ENCODE peak calls at places on chromosome 5, in four cellular contexts. One of them, this sample, is unnamed.

GRCh38 chr5:167513383-167513782 is 778.1 kb upstream of the WWC1 start:
- DNase-seq in body of pancreas: no peak
- DNase-seq in NCI-H1694 treated with DMSO at 0.1 percent for 48 hours: no peak
- DNase-seq in activated naive CD8-positive, alpha-beta T cell treated with anti-CD3 and anti-CD28 coated beads, Interleukin-2, amount 50 U/mL, for 24 hours: no peak
- DNase-seq in this sample: no peak

GRCh38 chr5:160173-160510 is 31.2 kb upstream of the LRRC14B start:
- DNase-seq in body of pancreas: no peak
- DNase-seq in NCI-H1694 treated with DMSO at 0.1 percent for 48 hours: no peak
- DNase-seq in activated naive CD8-positive, alpha-beta T cell treated with anti-CD3 and anti-CD28 coated beads, Interleukin-2, amount 50 U/mL, for 24 hours: no peak
- DNase-seq in this sample: peak

GRCh38 chr5:112338681-112339337 is 80.3 kb downstream of the EPB41L4A start:
- DNase-seq in body of pancreas: no peak
- DNase-seq in NCI-H1694 treated with DMSO at 0.1 percent for 48 hours: no peak
- DNase-seq in activated naive CD8-positive, alpha-beta T cell treated with anti-CD3 and anti-CD28 coated beads, Interleukin-2, amount 50 U/mL, for 24 hours: no peak
- DNase-seq in this sample: no peak

GRCh38 chr5:61048534-61048933 is 103.5 kb downstream of the NDUFAF2 start:
- DNase-seq in body of pancreas: no peak
- DNase-seq in NCI-H1694 treated with DMSO at 0.1 percent for 48 hours: no peak
- DNase-seq in activated naive CD8-positive, alpha-beta T cell treated with anti-CD3 and anti-CD28 coated beads, Interleukin-2, amount 50 U/mL, for 24 hours: no peak
- DNase-seq in this sample: no peak

GRCh38 chr5:169029661-169030274 is 271.2 kb downstream of the SLIT3 start:
- DNase-seq in body of pancreas: no peak
- DNase-seq in NCI-H1694 treated with DMSO at 0.1 percent for 48 hours: no peak
- DNase-seq in activated naive CD8-positive, alpha-beta T cell treated with anti-CD3 and anti-CD28 coated beads, Interleukin-2, amount 50 U/mL, for 24 hours: no peak
- DNase-seq in this sample: no peak

GRCh38 chr5:33238826-33239670 is 201.7 kb upstream of the TARS1 start:
- DNase-seq in body of pancreas: no peak
- DNase-seq in NCI-H1694 treated with DMSO at 0.1 percent for 48 hours: no peak
- DNase-seq in activated naive CD8-positive, alpha-beta T cell treated with anti-CD3 and anti-CD28 coated beads, Interleukin-2, amount 50 U/mL, for 24 hours: no peak
- DNase-seq in this sample: no peak

GRCh38 chr5:133381571-133382365 is 230.6 kb downstream of the FSTL4 start:
- DNase-seq in body of pancreas: no peak
- DNase-seq in NCI-H1694 treated with DMSO at 0.1 percent for 48 hours: no peak
- DNase-seq in activated naive CD8-positive, alpha-beta T cell treated with anti-CD3 and anti-CD28 coated beads, Interleukin-2, amount 50 U/mL, for 24 hours: no peak
- DNase-seq in this sample: no peak

GRCh38 chr5:53355316-53355715 is 125.1 kb upstream of the FST start:
- DNase-seq in body of pancreas: no peak
- DNase-seq in NCI-H1694 treated with DMSO at 0.1 percent for 48 hours: no peak
- DNase-seq in activated naive CD8-positive, alpha-beta T cell treated with anti-CD3 and anti-CD28 coated beads, Interleukin-2, amount 50 U/mL, for 24 hours: no peak
- DNase-seq in this sample: no peak

GRCh38 chr5:154937718-154938466 is at the start of gene GEMIN5:
- DNase-seq in body of pancreas: peak
- DNase-seq in NCI-H1694 treated with DMSO at 0.1 percent for 48 hours: peak
- DNase-seq in activated naive CD8-positive, alpha-beta T cell treated with anti-CD3 and anti-CD28 coated beads, Interleukin-2, amount 50 U/mL, for 24 hours: peak
- DNase-seq in this sample: peak

GRCh38 chr5:58335518-58335917 is 124.4 kb downstream of the PLK2 start:
- DNase-seq in body of pancreas: no peak
- DNase-seq in NCI-H1694 treated with DMSO at 0.1 percent for 48 hours: no peak
- DNase-seq in activated naive CD8-positive, alpha-beta T cell treated with anti-CD3 and anti-CD28 coated beads, Interleukin-2, amount 50 U/mL, for 24 hours: no peak
- DNase-seq in this sample: no peak

GRCh38 chr5:128667751-128668150 is 129.7 kb upstream of the FBN2 start:
- DNase-seq in body of pancreas: no peak
- DNase-seq in NCI-H1694 treated with DMSO at 0.1 percent for 48 hours: no peak
- DNase-seq in activated naive CD8-positive, alpha-beta T cell treated with anti-CD3 and anti-CD28 coated beads, Interleukin-2, amount 50 U/mL, for 24 hours: no peak
- DNase-seq in this sample: no peak

GRCh38 chr5:90983748-90984147 is 399.4 kb downstream of the ARRDC3 start:
- DNase-seq in body of pancreas: no peak
- DNase-seq in NCI-H1694 treated with DMSO at 0.1 percent for 48 hours: no peak
- DNase-seq in activated naive CD8-positive, alpha-beta T cell treated with anti-CD3 and anti-CD28 coated beads, Interleukin-2, amount 50 U/mL, for 24 hours: no peak
- DNase-seq in this sample: no peak

GRCh38 chr5:66443462-66444130 is 152.6 kb upstream of the MAST4 start:
- DNase-seq in body of pancreas: no peak
- DNase-seq in NCI-H1694 treated with DMSO at 0.1 percent for 48 hours: no peak
- DNase-seq in activated naive CD8-positive, alpha-beta T cell treated with anti-CD3 and anti-CD28 coated beads, Interleukin-2, amount 50 U/mL, for 24 hours: no peak
- DNase-seq in this sample: no peak

GRCh38 chr5:81052325-81052724 is 92.2 kb downstream of the RASGRF2 start:
- DNase-seq in body of pancreas: no peak
- DNase-seq in NCI-H1694 treated with DMSO at 0.1 percent for 48 hours: no peak
- DNase-seq in activated naive CD8-positive, alpha-beta T cell treated with anti-CD3 and anti-CD28 coated beads, Interleukin-2, amount 50 U/mL, for 24 hours: no peak
- DNase-seq in this sample: no peak

GRCh38 chr5:111781200-111781599 is 24.2 kb upstream of the NREP start:
- DNase-seq in body of pancreas: no peak
- DNase-seq in NCI-H1694 treated with DMSO at 0.1 percent for 48 hours: no peak
- DNase-seq in activated naive CD8-positive, alpha-beta T cell treated with anti-CD3 and anti-CD28 coated beads, Interleukin-2, amount 50 U/mL, for 24 hours: no peak
- DNase-seq in this sample: no peak

GRCh38 chr5:152462021-152462721 is 57.1 kb upstream of the NMUR2 start:
- DNase-seq in body of pancreas: no peak
- DNase-seq in NCI-H1694 treated with DMSO at 0.1 percent for 48 hours: no peak
- DNase-seq in activated naive CD8-positive, alpha-beta T cell treated with anti-CD3 and anti-CD28 coated beads, Interleukin-2, amount 50 U/mL, for 24 hours: no peak
- DNase-seq in this sample: no peak

GRCh38 chr5:142441638-142442037 is 116.8 kb upstream of the SPRY4 start:
- DNase-seq in body of pancreas: no peak
- DNase-seq in NCI-H1694 treated with DMSO at 0.1 percent for 48 hours: no peak
- DNase-seq in activated naive CD8-positive, alpha-beta T cell treated with anti-CD3 and anti-CD28 coated beads, Interleukin-2, amount 50 U/mL, for 24 hours: no peak
- DNase-seq in this sample: no peak

GRCh38 chr5:67149933-67150523 is 46.6 kb downstream of the CD180 start:
- DNase-seq in body of pancreas: no peak
- DNase-seq in NCI-H1694 treated with DMSO at 0.1 percent for 48 hours: peak
- DNase-seq in activated naive CD8-positive, alpha-beta T cell treated with anti-CD3 and anti-CD28 coated beads, Interleukin-2, amount 50 U/mL, for 24 hours: no peak
- DNase-seq in this sample: no peak

GRCh38 chr5:146586752-146587151 is 70.8 kb upstream of the GPR151 start:
- DNase-seq in body of pancreas: no peak
- DNase-seq in NCI-H1694 treated with DMSO at 0.1 percent for 48 hours: no peak
- DNase-seq in activated naive CD8-positive, alpha-beta T cell treated with anti-CD3 and anti-CD28 coated beads, Interleukin-2, amount 50 U/mL, for 24 hours: no peak
- DNase-seq in this sample: no peak

GRCh38 chr5:120326651-120327050 is 137.4 kb upstream of the PRR16 start:
- DNase-seq in body of pancreas: no peak
- DNase-seq in NCI-H1694 treated with DMSO at 0.1 percent for 48 hours: no peak
- DNase-seq in activated naive CD8-positive, alpha-beta T cell treated with anti-CD3 and anti-CD28 coated beads, Interleukin-2, amount 50 U/mL, for 24 hours: no peak
- DNase-seq in this sample: no peak

GRCh38 chr5:73797142-73797530 is 171.1 kb downstream of the ARHGEF28 start:
- DNase-seq in body of pancreas: no peak
- DNase-seq in NCI-H1694 treated with DMSO at 0.1 percent for 48 hours: no peak
- DNase-seq in activated naive CD8-positive, alpha-beta T cell treated with anti-CD3 and anti-CD28 coated beads, Interleukin-2, amount 50 U/mL, for 24 hours: no peak
- DNase-seq in this sample: no peak

GRCh38 chr5:179268966-179269693 is 76.1 kb downstream of the ADAMTS2 start:
- DNase-seq in body of pancreas: peak
- DNase-seq in NCI-H1694 treated with DMSO at 0.1 percent for 48 hours: no peak
- DNase-seq in activated naive CD8-positive, alpha-beta T cell treated with anti-CD3 and anti-CD28 coated beads, Interleukin-2, amount 50 U/mL, for 24 hours: no peak
- DNase-seq in this sample: peak

This sample was measured in upper lobe of left lung.